ENCODE peak calls at places on chromosomes 1 and 21, in four cellular contexts. One of them, this sample, is unnamed. For H3K4me1, the result is how much of the 10 kb centered on the place peaks cover.

GRCh38 chr1:21614419-21615115 is 54.6 kb downstream of the RAP1GAP start:
- DNase-seq in H9: no peak
- DNase-seq in H1: no peak
- DNase-seq in IMR-90: no peak
- DNase-seq in this sample: no peak

GRCh38 chr1:78081980-78082860 is 36.5 kb downstream of the GIPC2 start:
- DNase-seq in H9: no peak
- DNase-seq in H1: no peak
- DNase-seq in IMR-90: peak
- DNase-seq in this sample: no peak

GRCh38 chr1:96722161-96722908 is 751 bp downstream of the PTBP2 start:
- DNase-seq in H9: peak
- DNase-seq in H1: peak
- DNase-seq in IMR-90: peak
- DNase-seq in this sample: peak

GRCh38 chr21:45590726-45591618 is 48.7 kb upstream of the SLC19A1 start:
- DNase-seq in H9: peak
- DNase-seq in H1: no peak
- DNase-seq in IMR-90: no peak
- DNase-seq in this sample: no peak

GRCh38 chr1:53359225-53359933 is 31.5 kb upstream of the LRP8 start:
- DNase-seq in H9: peak
- DNase-seq in H1: peak
- DNase-seq in IMR-90: no peak
- DNase-seq in this sample: no peak

GRCh38 chr1:239587066-239587465 is 200.7 kb downstream of the CHRM3 start:
- DNase-seq in H9: peak
- DNase-seq in H1: no peak
- DNase-seq in IMR-90: no peak
- DNase-seq in this sample: no peak

GRCh38 chr1:186858923-186859322 is 30.2 kb downstream of the PLA2G4A start:
- DNase-seq in H9: no peak
- DNase-seq in H1: no peak
- DNase-seq in IMR-90: no peak
- DNase-seq in this sample: no peak

GRCh38 chr21:42062543-42063022 is 8.5 kb upstream of the UMODL1 start:
- DNase-seq in H9: no peak
- DNase-seq in H1: no peak
- DNase-seq in IMR-90: no peak
- DNase-seq in this sample: no peak

GRCh38 chr1:207076181-207076949 is 12.3 kb upstream of the C4BPB start:
- DNase-seq in H9: no peak
- DNase-seq in H1: no peak
- DNase-seq in IMR-90: no peak
- DNase-seq in this sample: no peak

GRCh38 chr1:162856260-162856659 is 4.7 kb downstream of the CCDC190 start:
- DNase-seq in H9: no peak
- DNase-seq in H1: no peak
- DNase-seq in IMR-90: peak
- DNase-seq in this sample: no peak

GRCh38 chr1:54888080-54888733 is 1.2 kb upstream of the DHCR24 start:
- DNase-seq in H9: peak
- DNase-seq in H1: no peak
- DNase-seq in IMR-90: no peak
- DNase-seq in this sample: no peak

GRCh38 chr21:35136586-35137254 is 87.6 kb upstream of the RUNX1 start:
- DNase-seq in H9: no peak
- DNase-seq in H1: no peak
- DNase-seq in IMR-90: peak
- DNase-seq in this sample: no peak

GRCh38 chr21:44079846-44080245 is 27.4 kb upstream of the PWP2 start:
- DNase-seq in H9: no peak
- DNase-seq in H1: no peak
- DNase-seq in IMR-90: no peak
- DNase-seq in this sample: no peak

GRCh38 chr21:18840239-18840638 is 436.7 kb upstream of the TMPRSS15 start:
- DNase-seq in H9: peak
- DNase-seq in H1: peak
- DNase-seq in IMR-90: no peak
- DNase-seq in this sample: no peak

GRCh38 chr1:163174524-163175437 is 27.9 kb downstream of the RGS5 start:
- DNase-seq in H9: peak
- DNase-seq in H1: peak
- DNase-seq in IMR-90: peak
- DNase-seq in this sample: peak

DNA sequence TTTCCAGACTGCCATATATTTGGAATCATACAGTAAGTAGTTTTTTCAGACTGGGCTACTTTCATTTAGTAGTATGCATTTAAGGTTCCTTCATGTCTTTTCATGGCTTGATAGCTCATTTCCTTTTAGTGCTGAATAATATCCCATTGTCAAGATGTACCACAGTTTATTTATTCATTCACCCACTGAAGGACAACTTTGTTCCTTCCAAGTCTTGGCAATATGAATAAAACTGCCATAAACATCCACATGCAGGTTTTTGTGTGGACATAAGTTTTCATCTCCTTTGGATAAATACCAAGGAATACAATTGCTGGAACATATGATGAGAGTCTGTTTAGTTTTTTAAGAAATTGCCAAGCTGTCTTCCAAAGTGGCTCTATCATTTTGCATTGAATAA is 366.4 kb upstream of the NFIA start:
- DNase-seq in H9: no peak
- DNase-seq in H1: no peak
- DNase-seq in IMR-90: no peak
- DNase-seq in this sample: no peak
- H3K4me1 ChIP-seq in H9: under half
- H3K4me1 ChIP-seq in H1: under half
- H3K4me1 ChIP-seq in IMR-90: under half
- H3K4me1 ChIP-seq in this sample: under half

DNA sequence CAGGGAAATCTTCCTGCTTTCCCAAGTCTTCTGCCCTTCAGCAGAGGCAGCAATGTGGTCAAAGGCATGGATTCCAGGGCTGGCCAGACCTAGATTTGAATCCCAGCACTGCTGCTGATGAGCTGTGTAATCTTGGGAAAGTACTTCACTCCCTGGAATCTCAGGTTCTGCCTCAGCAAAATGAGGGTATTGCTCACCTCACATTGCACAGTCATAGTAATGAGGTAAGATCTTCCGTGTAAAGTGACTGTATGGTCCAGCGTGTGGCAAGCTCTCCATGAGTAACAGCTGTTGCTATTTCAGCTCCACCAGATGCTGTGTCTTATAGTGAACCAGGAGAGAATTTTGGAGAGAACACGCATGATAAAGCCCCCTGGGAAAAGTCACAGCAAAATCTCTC is 56.1 kb upstream of the F3 start:
- DNase-seq in H9: no peak
- DNase-seq in H1: peak
- DNase-seq in IMR-90: peak
- DNase-seq in this sample: no peak
- H3K4ac ChIP-seq in H9: no peak
- H3K4ac ChIP-seq in H1: no peak
- H3K4ac ChIP-seq in IMR-90: peak
- H3K4ac ChIP-seq in this sample: no peak

GRCh38 chr1:35187816-35188342 is 5.1 kb downstream of the SFPQ start:
- DNase-seq in H9: no peak
- DNase-seq in H1: no peak
- DNase-seq in IMR-90: no peak
- DNase-seq in this sample: no peak
- H3K4me1 ChIP-seq in H9: under half
- H3K4me1 ChIP-seq in H1: under half
- H3K4me1 ChIP-seq in IMR-90: under half
- H3K4me1 ChIP-seq in this sample: under half

DNA sequence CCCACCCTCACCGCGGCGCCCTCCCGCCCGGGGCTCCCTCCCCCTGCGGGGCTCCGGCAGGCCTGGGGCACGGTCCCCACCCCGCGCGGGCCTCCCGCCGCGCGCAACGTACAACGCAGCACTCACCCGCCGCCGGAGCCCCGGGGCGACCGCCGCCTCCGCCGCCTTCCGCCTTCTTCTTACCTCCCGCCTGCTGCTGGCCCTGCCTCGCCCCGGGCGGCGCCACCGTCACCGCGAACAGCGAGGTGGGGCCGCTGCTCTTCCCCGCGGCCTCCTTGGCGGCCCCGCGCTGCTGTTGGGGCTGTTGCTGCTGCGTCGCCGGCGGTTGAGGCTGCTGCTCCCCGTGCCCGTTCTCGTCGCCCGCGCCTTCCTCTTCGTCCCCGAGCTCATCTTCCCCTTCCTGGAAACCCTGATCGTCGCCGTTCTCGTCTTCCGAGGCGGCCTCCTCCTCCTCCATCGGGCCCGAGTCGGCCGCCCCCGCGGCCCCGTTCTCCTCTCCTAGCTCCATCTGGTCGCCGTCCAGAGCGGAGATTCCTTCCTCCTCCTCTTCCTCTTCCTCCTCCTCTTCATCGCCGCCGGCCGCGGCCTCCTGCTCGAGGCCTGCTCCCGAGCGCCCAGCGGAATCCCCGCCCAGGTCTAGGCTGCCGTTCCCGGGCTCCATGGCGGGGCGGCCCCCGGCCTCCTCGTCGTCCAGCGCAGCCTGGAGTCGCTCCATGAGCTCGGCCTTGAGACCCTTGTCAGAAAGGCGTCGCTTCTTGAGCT is 671 bp downstream of the HNRNPU start:
- DNase-seq in H9: no peak
- DNase-seq in H1: no peak
- DNase-seq in IMR-90: no peak
- DNase-seq in this sample: no peak
- H3K4ac ChIP-seq in H9: peak
- H3K4ac ChIP-seq in H1: peak
- H3K4ac ChIP-seq in IMR-90: peak
- H3K4ac ChIP-seq in this sample: peak

DNA sequence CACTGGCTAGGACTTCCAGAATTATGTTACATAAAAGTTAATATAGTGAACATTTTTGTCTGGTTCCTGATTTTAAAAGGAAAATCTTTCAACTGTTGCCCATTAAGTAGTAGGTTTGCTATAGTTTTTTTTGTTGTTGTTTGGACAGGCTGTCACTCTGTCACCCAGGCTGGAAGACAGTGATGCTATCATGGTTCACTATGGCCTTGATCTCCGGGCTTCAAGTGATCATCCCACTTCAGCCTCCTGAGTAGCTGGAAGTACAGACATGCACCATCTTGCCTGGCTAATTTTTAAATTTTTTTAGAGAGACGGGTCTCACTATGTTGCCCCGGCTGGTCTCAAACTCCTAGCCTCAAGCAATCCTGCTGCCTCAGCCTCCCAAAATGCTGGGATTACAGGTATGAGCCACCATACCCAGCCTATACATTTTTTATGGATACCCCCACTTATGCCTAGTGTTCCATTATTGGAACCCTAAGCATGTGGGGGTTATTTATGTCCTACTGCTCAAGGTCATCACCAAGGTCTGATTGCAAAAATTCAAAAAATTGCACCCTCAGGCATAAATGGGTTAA is 6.5 kb downstream of the CTXND2 start:
- DNase-seq in H9: no peak
- DNase-seq in H1: no peak
- DNase-seq in IMR-90: no peak
- DNase-seq in this sample: no peak
- H3K4me1 ChIP-seq in H9: under half
- H3K4me1 ChIP-seq in H1: under half
- H3K4me1 ChIP-seq in IMR-90: under half
- H3K4me1 ChIP-seq in this sample: under half

GRCh38 chr1:8643542-8644536 is 173.6 kb downstream of the RERE start:
- DNase-seq in H9: no peak
- DNase-seq in H1: no peak
- DNase-seq in IMR-90: no peak
- DNase-seq in this sample: no peak
- H3K4ac ChIP-seq in H9: no peak
- H3K4ac ChIP-seq in H1: no peak
- H3K4ac ChIP-seq in IMR-90: no peak
- H3K4ac ChIP-seq in this sample: no peak